ENCODE peak calls at places on chromosome 11, in eight cellular contexts. One of them, this sample, is unnamed.

GRCh38 chr11:86816251-86816726 is 15.9 kb downstream of the PRSS23 start:
- DNase-seq in neural crest cell: no peak
- DNase-seq in HT1080: peak; percentile 74
- DNase-seq in kidney glomerular epithelial cell: peak; percentile 32
- DNase-seq in AG08395: peak; percentile 33
- DNase-seq in cardiac muscle cell: peak; percentile 69
- DNase-seq in effector memory CD4-positive, alpha-beta T cell: no peak
- DNase-seq in brain pericyte: no peak
- DNase-seq in this sample: no peak

GRCh38 chr11:326842-327580 is 6.4 kb upstream of the IFITM3 start:
- DNase-seq in neural crest cell: no peak
- DNase-seq in HT1080: no peak
- DNase-seq in kidney glomerular epithelial cell: no peak
- DNase-seq in AG08395: no peak
- DNase-seq in cardiac muscle cell: peak; percentile 91
- DNase-seq in effector memory CD4-positive, alpha-beta T cell: peak; percentile 53
- DNase-seq in brain pericyte: peak; percentile 64
- DNase-seq in this sample: no peak

GRCh38 chr11:11129118-11129517 is 223.9 kb downstream of the CSNK2A3 start:
- DNase-seq in neural crest cell: no peak
- DNase-seq in HT1080: no peak
- DNase-seq in kidney glomerular epithelial cell: no peak
- DNase-seq in AG08395: no peak
- DNase-seq in cardiac muscle cell: no peak
- DNase-seq in effector memory CD4-positive, alpha-beta T cell: no peak
- DNase-seq in brain pericyte: no peak
- DNase-seq in this sample: no peak

GRCh38 chr11:94678236-94678635 is 89.9 kb upstream of the AMOTL1 start:
- DNase-seq in neural crest cell: no peak
- DNase-seq in HT1080: no peak
- DNase-seq in kidney glomerular epithelial cell: no peak
- DNase-seq in AG08395: no peak
- DNase-seq in cardiac muscle cell: peak; percentile 12
- DNase-seq in effector memory CD4-positive, alpha-beta T cell: no peak
- DNase-seq in brain pericyte: no peak
- DNase-seq in this sample: no peak

GRCh38 chr11:128686745-128687177 is 7.1 kb upstream of the FLI1 start:
- DNase-seq in neural crest cell: no peak
- DNase-seq in HT1080: no peak
- DNase-seq in kidney glomerular epithelial cell: no peak
- DNase-seq in AG08395: peak; percentile 60
- DNase-seq in cardiac muscle cell: peak; percentile 73
- DNase-seq in effector memory CD4-positive, alpha-beta T cell: peak; percentile 36
- DNase-seq in brain pericyte: peak; percentile 33
- DNase-seq in this sample: no peak

GRCh38 chr11:67387074-67387473 is 4.7 kb upstream of the RAD9A start:
- DNase-seq in neural crest cell: no peak
- DNase-seq in HT1080: no peak
- DNase-seq in kidney glomerular epithelial cell: no peak
- DNase-seq in AG08395: no peak
- DNase-seq in cardiac muscle cell: no peak
- DNase-seq in effector memory CD4-positive, alpha-beta T cell: no peak
- DNase-seq in brain pericyte: no peak
- DNase-seq in this sample: no peak

GRCh38 chr11:4551346-4551979 is 6.5 kb downstream of the OR52M1 start:
- DNase-seq in neural crest cell: no peak
- DNase-seq in HT1080: peak; percentile 33
- DNase-seq in kidney glomerular epithelial cell: no peak
- DNase-seq in AG08395: no peak
- DNase-seq in cardiac muscle cell: no peak
- DNase-seq in effector memory CD4-positive, alpha-beta T cell: no peak
- DNase-seq in brain pericyte: no peak
- DNase-seq in this sample: no peak

GRCh38 chr11:126384053-126384335 is 28.5 kb downstream of the ST3GAL4 start:
- DNase-seq in neural crest cell: no peak
- DNase-seq in HT1080: no peak
- DNase-seq in kidney glomerular epithelial cell: no peak
- DNase-seq in AG08395: no peak
- DNase-seq in cardiac muscle cell: no peak
- DNase-seq in effector memory CD4-positive, alpha-beta T cell: no peak
- DNase-seq in brain pericyte: no peak
- DNase-seq in this sample: no peak

GRCh38 chr11:100676901-100677300 is 10.2 kb upstream of the ARHGAP42 start:
- DNase-seq in neural crest cell: no peak
- DNase-seq in HT1080: no peak
- DNase-seq in kidney glomerular epithelial cell: no peak
- DNase-seq in AG08395: no peak
- DNase-seq in cardiac muscle cell: no peak
- DNase-seq in effector memory CD4-positive, alpha-beta T cell: no peak
- DNase-seq in brain pericyte: no peak
- DNase-seq in this sample: no peak

GRCh38 chr11:19816040-19816439 is 103.4 kb downstream of the NAV2 start:
- DNase-seq in neural crest cell: no peak
- DNase-seq in HT1080: no peak
- DNase-seq in kidney glomerular epithelial cell: no peak
- DNase-seq in AG08395: peak; percentile 59
- DNase-seq in cardiac muscle cell: no peak
- DNase-seq in effector memory CD4-positive, alpha-beta T cell: no peak
- DNase-seq in brain pericyte: no peak
- DNase-seq in this sample: no peak

GRCh38 chr11:68581439-68581838 is 102.9 kb upstream of the GAL start:
- DNase-seq in neural crest cell: no peak
- DNase-seq in HT1080: no peak
- DNase-seq in kidney glomerular epithelial cell: no peak
- DNase-seq in AG08395: no peak
- DNase-seq in cardiac muscle cell: no peak
- DNase-seq in effector memory CD4-positive, alpha-beta T cell: no peak
- DNase-seq in brain pericyte: no peak
- DNase-seq in this sample: no peak

GRCh38 chr11:128688031-128688713 is 5.7 kb upstream of the FLI1 start:
- DNase-seq in neural crest cell: no peak
- DNase-seq in HT1080: no peak
- DNase-seq in kidney glomerular epithelial cell: no peak
- DNase-seq in AG08395: no peak
- DNase-seq in cardiac muscle cell: no peak
- DNase-seq in effector memory CD4-positive, alpha-beta T cell: no peak
- DNase-seq in brain pericyte: no peak
- DNase-seq in this sample: no peak

GRCh38 chr11:74380746-74381439 is 17.3 kb downstream of the PGM2L1 start:
- DNase-seq in neural crest cell: no peak
- DNase-seq in HT1080: no peak
- DNase-seq in kidney glomerular epithelial cell: no peak
- DNase-seq in AG08395: no peak
- DNase-seq in cardiac muscle cell: no peak
- DNase-seq in effector memory CD4-positive, alpha-beta T cell: no peak
- DNase-seq in brain pericyte: no peak
- DNase-seq in this sample: no peak

GRCh38 chr11:12618743-12619540 is 55.3 kb upstream of the TEAD1 start:
- DNase-seq in neural crest cell: no peak
- DNase-seq in HT1080: no peak
- DNase-seq in kidney glomerular epithelial cell: no peak
- DNase-seq in AG08395: no peak
- DNase-seq in cardiac muscle cell: peak; percentile 43
- DNase-seq in effector memory CD4-positive, alpha-beta T cell: no peak
- DNase-seq in brain pericyte: no peak
- DNase-seq in this sample: no peak

GRCh38 chr11:115580416-115580815 is 76.2 kb upstream of the CADM1 start:
- DNase-seq in neural crest cell: no peak
- DNase-seq in HT1080: no peak
- DNase-seq in kidney glomerular epithelial cell: no peak
- DNase-seq in AG08395: no peak
- DNase-seq in cardiac muscle cell: no peak
- DNase-seq in effector memory CD4-positive, alpha-beta T cell: no peak
- DNase-seq in brain pericyte: no peak
- DNase-seq in this sample: no peak

GRCh38 chr11:77137421-77137820 is 9.4 kb downstream of the MYO7A start:
- DNase-seq in neural crest cell: no peak
- DNase-seq in HT1080: no peak
- DNase-seq in kidney glomerular epithelial cell: no peak
- DNase-seq in AG08395: no peak
- DNase-seq in cardiac muscle cell: no peak
- DNase-seq in effector memory CD4-positive, alpha-beta T cell: no peak
- DNase-seq in brain pericyte: no peak
- DNase-seq in this sample: no peak

GRCh38 chr11:113213549-113213948 is 100.8 kb upstream of the TTC12 start:
- DNase-seq in neural crest cell: no peak
- DNase-seq in HT1080: no peak
- DNase-seq in kidney glomerular epithelial cell: no peak
- DNase-seq in AG08395: no peak
- DNase-seq in cardiac muscle cell: no peak
- DNase-seq in effector memory CD4-positive, alpha-beta T cell: no peak
- DNase-seq in brain pericyte: no peak
- DNase-seq in this sample: no peak

GRCh38 chr11:72012897-72013721 is 14.4 kb downstream of the IL18BP start:
- DNase-seq in neural crest cell: no peak
- DNase-seq in HT1080: no peak
- DNase-seq in kidney glomerular epithelial cell: no peak
- DNase-seq in AG08395: peak; percentile 68
- DNase-seq in cardiac muscle cell: peak; percentile 31
- DNase-seq in effector memory CD4-positive, alpha-beta T cell: no peak
- DNase-seq in brain pericyte: no peak
- DNase-seq in this sample: no peak

This sample was measured in GM04504.